ENCODE peak calls at places on chromosome 11, in four cellular contexts. One of them, this sample, is unnamed.

GRCh38 chr11:65307298-65308229 is 7.1 kb upstream of the CDC42EP2 start:
- DNase-seq in trophoblast cell: no peak
- DNase-seq in sigmoid colon: no peak
- DNase-seq in fibroblast of lung: no peak
- DNase-seq in this sample: no peak

GRCh38 chr11:76598426-76598839 is 72.1 kb downstream of the LRRC32 start:
- DNase-seq in trophoblast cell: peak
- DNase-seq in sigmoid colon: no peak
- DNase-seq in fibroblast of lung: peak
- DNase-seq in this sample: no peak

GRCh38 chr11:134069426-134069921 is 602 bp downstream of the JAM3 start:
- DNase-seq in trophoblast cell: no peak
- DNase-seq in sigmoid colon: no peak
- DNase-seq in fibroblast of lung: no peak
- DNase-seq in this sample: no peak

GRCh38 chr11:65639623-65640482 is 2.0 kb downstream of the SIPA1 start:
- DNase-seq in trophoblast cell: no peak
- DNase-seq in sigmoid colon: no peak
- DNase-seq in fibroblast of lung: no peak
- DNase-seq in this sample: no peak

GRCh38 chr11:70498171-70498571 is 99.8 kb downstream of the CTTN start:
- DNase-seq in trophoblast cell: no peak
- DNase-seq in sigmoid colon: peak
- DNase-seq in fibroblast of lung: no peak
- DNase-seq in this sample: no peak

GRCh38 chr11:110050201-110050506 is 43.0 kb upstream of the ZC3H12C start:
- DNase-seq in trophoblast cell: no peak
- DNase-seq in sigmoid colon: no peak
- DNase-seq in fibroblast of lung: no peak
- DNase-seq in this sample: no peak

GRCh38 chr11:65615950-65616574 is 486 bp downstream of the PCNX3 start:
- DNase-seq in trophoblast cell: no peak
- DNase-seq in sigmoid colon: no peak
- DNase-seq in fibroblast of lung: peak
- DNase-seq in this sample: no peak

GRCh38 chr11:97943493-97943892 is 1077.3 kb upstream of the CNTN5 start:
- DNase-seq in trophoblast cell: no peak
- DNase-seq in sigmoid colon: no peak
- DNase-seq in fibroblast of lung: no peak
- DNase-seq in this sample: no peak

GRCh38 chr11:74437441-74437840 is 29.9 kb downstream of the KCNE3 start:
- DNase-seq in trophoblast cell: no peak
- DNase-seq in sigmoid colon: no peak
- DNase-seq in fibroblast of lung: no peak
- DNase-seq in this sample: no peak

GRCh38 chr11:70187771-70188170 is 15.3 kb upstream of the FADD start:
- DNase-seq in trophoblast cell: no peak
- DNase-seq in sigmoid colon: no peak
- DNase-seq in fibroblast of lung: no peak
- DNase-seq in this sample: no peak

GRCh38 chr11:124984512-124984854 is 30.5 kb downstream of the CCDC15 start:
- DNase-seq in trophoblast cell: no peak
- DNase-seq in sigmoid colon: no peak
- DNase-seq in fibroblast of lung: no peak
- DNase-seq in this sample: no peak

GRCh38 chr11:44607324-44607962 is 42.0 kb downstream of the CD82 start:
- DNase-seq in trophoblast cell: no peak
- DNase-seq in sigmoid colon: no peak
- DNase-seq in fibroblast of lung: peak
- DNase-seq in this sample: no peak

GRCh38 chr11:85663080-85663729 is 1.7 kb downstream of the CREBZF start:
- DNase-seq in trophoblast cell: no peak
- DNase-seq in sigmoid colon: no peak
- DNase-seq in fibroblast of lung: peak
- DNase-seq in this sample: no peak

GRCh38 chr11:95544095-95544795 is 245.3 kb downstream of the FAM76B start:
- DNase-seq in trophoblast cell: no peak
- DNase-seq in sigmoid colon: no peak
- DNase-seq in fibroblast of lung: peak
- DNase-seq in this sample: peak

GRCh38 chr11:20118209-20118608 is 42.1 kb downstream of the DBX1 start:
- DNase-seq in trophoblast cell: no peak
- DNase-seq in sigmoid colon: no peak
- DNase-seq in fibroblast of lung: no peak
- DNase-seq in this sample: no peak

GRCh38 chr11:100638648-100639047 is 48.4 kb upstream of the ARHGAP42 start:
- DNase-seq in trophoblast cell: no peak
- DNase-seq in sigmoid colon: no peak
- DNase-seq in fibroblast of lung: peak
- DNase-seq in this sample: no peak
- H3K4me3 ChIP-seq in trophoblast cell: no peak
- H3K4me3 ChIP-seq in sigmoid colon: no peak
- H3K4me3 ChIP-seq in fibroblast of lung: no peak
- H3K4me3 ChIP-seq in this sample: no peak

GRCh38 chr11:72736452-72737069 is 15.6 kb downstream of the ARAP1 start:
- DNase-seq in trophoblast cell: peak
- DNase-seq in sigmoid colon: peak
- DNase-seq in fibroblast of lung: peak
- DNase-seq in this sample: no peak
- H3K4me3 ChIP-seq in trophoblast cell: no peak
- H3K4me3 ChIP-seq in sigmoid colon: no peak
- H3K4me3 ChIP-seq in fibroblast of lung: no peak
- H3K4me3 ChIP-seq in this sample: no peak

GRCh38 chr11:7965386-7965785 is at the start of gene NLRP10:
- DNase-seq in trophoblast cell: no peak
- DNase-seq in sigmoid colon: no peak
- DNase-seq in fibroblast of lung: peak
- DNase-seq in this sample: peak
- H3K4me3 ChIP-seq in trophoblast cell: no peak
- H3K4me3 ChIP-seq in sigmoid colon: no peak
- H3K4me3 ChIP-seq in fibroblast of lung: no peak
- H3K4me3 ChIP-seq in this sample: no peak

GRCh38 chr11:126992804-126993111 is 7.8 kb downstream of the KIRREL3 start:
- DNase-seq in trophoblast cell: peak
- DNase-seq in sigmoid colon: no peak
- DNase-seq in fibroblast of lung: peak
- DNase-seq in this sample: peak
- H3K4me3 ChIP-seq in trophoblast cell: no peak
- H3K4me3 ChIP-seq in sigmoid colon: no peak
- H3K4me3 ChIP-seq in fibroblast of lung: peak
- H3K4me3 ChIP-seq in this sample: peak

GRCh38 chr11:15071556-15072255 is 1.7 kb upstream of the CALCB start:
- DNase-seq in trophoblast cell: no peak
- DNase-seq in sigmoid colon: no peak
- DNase-seq in fibroblast of lung: no peak
- DNase-seq in this sample: no peak

GRCh38 chr11:15075162-15075526 is 1.8 kb downstream of the CALCB start:
- DNase-seq in trophoblast cell: no peak
- DNase-seq in sigmoid colon: no peak
- DNase-seq in fibroblast of lung: no peak
- DNase-seq in this sample: no peak

GRCh38 chr11:15072551-15073143 is 746 bp upstream of the CALCB start:
- DNase-seq in trophoblast cell: no peak
- DNase-seq in sigmoid colon: no peak
- DNase-seq in fibroblast of lung: no peak
- DNase-seq in this sample: no peak

GRCh38 chr11:15073361-15074205 is at the start of gene CALCB:
- DNase-seq in trophoblast cell: peak
- DNase-seq in sigmoid colon: no peak
- DNase-seq in fibroblast of lung: peak
- DNase-seq in this sample: no peak

GRCh38 chr11:15074206-15075161 is 1.1 kb downstream of the CALCB start:
- DNase-seq in trophoblast cell: peak
- DNase-seq in sigmoid colon: peak
- DNase-seq in fibroblast of lung: peak
- DNase-seq in this sample: no peak
- H3K4me3 ChIP-seq in trophoblast cell: no peak
- H3K4me3 ChIP-seq in sigmoid colon: no peak
- H3K4me3 ChIP-seq in fibroblast of lung: peak
- H3K4me3 ChIP-seq in this sample: peak